ENCODE peak calls at places on chromosomes 7 and 10, in six cellular contexts. X is H9, V is trophoblast cell, S is neuronal stem cell, B is IMR-90, M is H1. R is an unnamed sample. For H3K9me3, the result is how much of the 10 kb centered on the place peaks cover.

GRCh38 chr10:3516626-3517255 is 268.3 kb downstream of the KLF6 start:
- DNase-seq in X (no peak), V (no peak), S (no peak), B (no peak), M (no peak), R (no peak)

GRCh38 chr7:92621641-92622429 is 31.6 kb upstream of the FAM133B start:
- DNase-seq in X (no peak), V (peak), S (no peak), B (no peak), M (no peak), R (peak)

GRCh38 chr7:117715784-117716445 is 157.3 kb downstream of the CTTNBP2 start:
- DNase-seq in X (peak), V (peak), S (peak), B (peak), M (no peak), R (peak)

GRCh38 chr7:47573758-47574472 is 8.0 kb downstream of the TNS3 start:
- DNase-seq in X (no peak), V (peak), S (no peak), B (peak), M (no peak), R (peak)

GRCh38 chr10:88991161-88991899 is 732 bp downstream of the FAS start:
- DNase-seq in X (peak), V (peak), S (peak), B (peak), M (no peak), R (peak)

GRCh38 chr7:112238330-112238729 is 31.8 kb downstream of the ZNF277 start:
- DNase-seq in X (no peak), V (no peak), S (no peak), B (no peak), M (no peak), R (no peak)

GRCh38 chr7:51350195-51350896 is 33.7 kb upstream of the COBL start:
- DNase-seq in X (no peak), V (peak), S (no peak), B (no peak), M (no peak), R (peak)

GRCh38 chr10:80144302-80145131 is 12.0 kb downstream of the PLAC9 start:
- DNase-seq in X (peak), V (peak), S (no peak), B (no peak), M (no peak), R (no peak)

GRCh38 chr10:78777466-78778256 is 291.1 kb upstream of the ZMIZ1 start:
- DNase-seq in X (no peak), V (no peak), S (no peak), B (peak), M (no peak), R (peak)

GRCh38 chr7:1532456-1533254 is 2.2 kb downstream of the MAFK start:
- DNase-seq in X (no peak), V (peak), S (no peak), B (peak), M (no peak), R (peak)

GRCh38 chr7:118713039-118713438 is 488.5 kb downstream of the ANKRD7 start:
- DNase-seq in X (no peak), V (no peak), S (no peak), B (no peak), M (no peak), R (no peak)

GRCh38 chr7:1846331-1847065 is 176.4 kb downstream of the ELFN1 start:
- DNase-seq in X (no peak), V (no peak), S (no peak), B (no peak), M (no peak), R (no peak)

GRCh38 chr10:124403548-124403947 is 15.2 kb downstream of the OAT start:
- DNase-seq in X (peak), V (peak), S (peak), B (peak), M (peak), R (peak)

GRCh38 chr10:3067859-3068179 is 471 bp downstream of the PFKP start:
- DNase-seq in X (no peak), V (no peak), S (no peak), B (no peak), M (no peak), R (peak)

GRCh38 chr7:132655071-132655761 is 78.9 kb upstream of the PLXNA4 start:
- DNase-seq in X (peak), V (no peak), S (no peak), B (no peak), M (no peak), R (peak)

GRCh38 chr10:49280001-49280408 is 19.0 kb upstream of the C10orf71 start:
- DNase-seq in X (no peak), V (peak), S (no peak), B (peak), M (no peak), R (no peak)

GRCh38 chr10:112214335-112214941 is 30.9 kb upstream of the GPAM start:
- DNase-seq in X (no peak), V (peak), S (no peak), B (no peak), M (no peak), R (no peak)

DNA sequence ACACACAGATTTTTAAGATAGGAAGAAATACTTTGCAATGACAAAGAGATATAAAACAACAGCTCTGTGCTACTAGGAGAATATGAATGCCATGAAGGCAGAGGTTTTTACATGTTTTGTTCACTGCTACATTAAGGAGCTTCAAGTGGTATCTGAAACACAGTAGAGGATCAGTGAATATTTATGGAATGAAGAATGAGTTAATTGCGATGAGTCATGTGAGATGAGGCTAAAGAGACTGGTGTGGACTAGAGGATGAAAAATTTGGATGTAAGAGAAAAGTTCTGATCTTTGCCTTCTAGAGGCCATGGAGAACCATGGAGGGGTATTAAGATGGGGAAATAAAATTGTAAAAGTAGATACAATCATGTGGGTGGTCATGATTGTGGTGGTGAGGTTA is 434.2 kb downstream of the PHTF2 start:
- DNase-seq in X (no peak), V (peak), S (no peak), B (peak), M (no peak), R (peak)
- H4K91ac ChIP-seq in X (no peak), V (no peak), S (no peak), B (no peak), M (no peak), R (no peak)

DNA sequence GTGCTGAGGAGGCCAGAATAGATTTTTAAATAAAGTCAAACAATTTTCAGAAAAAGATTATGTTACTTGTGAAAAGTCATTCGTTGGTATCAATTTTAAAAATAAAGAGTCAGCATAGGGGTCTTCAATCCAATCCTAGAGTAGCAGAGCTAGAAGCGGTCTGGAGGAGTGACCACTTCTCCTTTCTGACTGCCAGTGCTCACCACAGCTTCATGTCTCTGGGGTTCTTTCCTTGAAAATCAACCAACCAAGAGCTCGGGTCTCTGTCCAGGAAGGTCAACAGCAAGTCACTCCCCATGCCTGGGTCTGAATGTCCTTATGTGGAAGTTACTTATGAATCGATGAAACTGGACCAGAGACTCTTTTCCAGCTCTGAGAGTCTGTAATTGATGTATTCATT is 14.3 kb downstream of the PTPRN2 start:
- DNase-seq in X (no peak), V (no peak), S (no peak), B (no peak), M (no peak), R (no peak)
- H3K9me3 ChIP-seq in X (under half), V (under half), S (under half), B (under half), M (under half), R (under half)

DNA sequence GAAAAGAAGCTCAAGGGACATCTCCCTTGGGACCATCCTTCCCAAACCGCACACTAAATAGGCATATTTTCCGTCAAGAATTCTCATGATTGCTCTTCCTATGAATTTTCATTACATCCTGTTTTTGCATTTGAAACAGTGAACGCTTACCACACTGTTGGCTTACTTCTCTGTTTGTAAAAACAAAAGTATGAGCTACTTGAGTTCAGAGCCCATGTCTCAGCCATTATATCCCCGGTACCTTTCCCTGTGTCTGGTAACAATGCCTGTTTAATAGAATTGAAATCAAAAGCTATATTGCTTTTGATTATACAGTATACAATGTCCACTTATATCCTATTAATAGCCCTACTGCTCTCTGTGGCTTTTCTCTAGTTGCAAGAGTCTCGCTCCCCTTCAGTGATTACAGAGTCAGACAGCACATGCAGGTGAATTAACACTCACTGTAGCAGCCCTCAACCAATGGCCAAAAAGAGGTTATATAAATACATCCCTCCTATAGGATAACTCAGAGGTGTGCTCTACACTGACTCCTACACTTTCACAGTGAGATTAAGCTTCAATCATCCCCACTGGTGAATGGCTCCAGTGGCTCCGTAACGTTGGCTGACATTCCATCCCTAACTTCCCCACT is 264.3 kb downstream of the SORCS1 start:
- DNase-seq in X (no peak), V (no peak), S (no peak), B (no peak), M (no peak), R (no peak)
- H4K91ac ChIP-seq in X (no peak), V (no peak), S (no peak), B (no peak), M (no peak), R (no peak)

GRCh38 chr7:158365332-158365731 is 222.3 kb downstream of the PTPRN2 start:
- DNase-seq in X (no peak), V (no peak), S (no peak), B (no peak), M (no peak), R (no peak)
- H3K9me3 ChIP-seq in X (under half), V (under half), S (under half), B (half or more), M (under half), R (under half)

DNA sequence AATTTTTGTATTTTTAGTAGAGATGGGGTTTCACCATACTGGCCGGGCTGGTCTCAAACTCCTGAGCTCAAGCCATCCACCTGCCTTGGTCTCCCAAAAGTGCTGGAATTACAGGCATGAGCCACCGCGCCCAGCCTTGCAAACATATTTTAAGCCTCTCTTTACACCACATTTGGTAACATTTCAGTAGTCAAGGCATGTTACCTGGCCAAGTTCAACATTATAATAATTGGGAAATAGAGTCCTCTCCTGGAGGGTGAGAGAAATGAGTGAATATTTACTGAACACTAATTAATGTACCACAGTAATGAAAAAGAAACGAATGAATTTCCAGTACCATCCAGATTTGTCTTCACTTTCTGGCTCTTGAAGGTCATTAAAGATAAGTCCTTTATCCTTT is 10.0 kb upstream of the CNOT4 start:
- DNase-seq in X (no peak), V (no peak), S (no peak), B (no peak), M (no peak), R (no peak)
- H4K91ac ChIP-seq in X (no peak), V (no peak), S (no peak), B (no peak), M (no peak), R (no peak)

DNA sequence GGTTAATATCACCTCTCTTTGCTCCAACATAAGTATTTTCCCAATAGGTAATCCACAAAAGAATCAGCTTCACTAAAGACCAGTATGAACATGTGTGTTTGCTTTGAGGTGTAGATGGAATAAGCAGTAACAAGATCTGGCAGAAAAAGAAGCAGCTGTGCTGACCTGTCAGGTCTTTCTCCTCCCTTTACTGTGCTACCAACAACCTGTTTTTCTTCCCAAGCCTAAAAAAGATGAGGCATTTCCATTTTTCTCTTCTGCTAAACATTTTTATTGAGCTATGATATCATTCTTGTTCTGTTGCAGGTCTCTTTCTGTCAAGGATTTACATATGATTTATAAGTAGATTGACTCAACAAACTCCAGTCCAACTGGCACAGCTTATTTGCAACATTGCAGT is 315.2 kb upstream of the GLI3 start:
- DNase-seq in X (no peak), V (no peak), S (no peak), B (no peak), M (no peak), R (no peak)
- H3K9me3 ChIP-seq in X (under half), V (under half), S (under half), B (under half), M (under half), R (under half)

GRCh38 chr7:157984138-157984913 is 603.3 kb downstream of the PTPRN2 start:
- DNase-seq in X (no peak), V (no peak), S (no peak), B (no peak), M (no peak), R (no peak)
- H4K91ac ChIP-seq in X (no peak), V (no peak), S (no peak), B (no peak), M (no peak), R (no peak)